ENCODE peak calls at places on chromosome 19, in six cellular contexts. L, X, O, S, N and C are unnamed samples.

GRCh38 chr19:23287620-23288019 is 37.4 kb upstream of the ZNF724 start:
- DNase-seq in L (no peak), X (no peak), O (no peak), S (no peak), N (no peak), C (no peak)

GRCh38 chr19:58560921-58561320 is 2.5 kb upstream of the UBE2M start:
- DNase-seq in L (no peak), X (no peak), O (peak), S (no peak), N (no peak), C (no peak)

GRCh38 chr19:33734913-33735312 is 61.8 kb upstream of the KCTD15 start:
- DNase-seq in L (no peak), X (no peak), O (no peak), S (no peak), N (no peak), C (no peak)

GRCh38 chr19:51593138-51593890 is 22.2 kb downstream of the ZNF175 start:
- DNase-seq in L (no peak), X (no peak), O (no peak), S (no peak), N (no peak), C (no peak)

GRCh38 chr19:16051254-16052025 is 24.9 kb upstream of the TPM4 start:
- DNase-seq in L (no peak), X (no peak), O (peak), S (peak), N (no peak), C (no peak)

GRCh38 chr19:3129112-3129511 is 6.7 kb upstream of the GNA15 start:
- DNase-seq in L (peak), X (no peak), O (no peak), S (no peak), N (peak), C (no peak)

GRCh38 chr19:14089412-14089661 is 1.2 kb downstream of the SAMD1 start:
- DNase-seq in L (no peak), X (no peak), O (no peak), S (no peak), N (no peak), C (no peak)

GRCh38 chr19:33302175-33302973 is at the start of gene CEBPA:
- DNase-seq in L (peak), X (no peak), O (peak), S (no peak), N (peak), C (peak)

GRCh38 chr19:52532480-52532879 is 5.0 kb downstream of the ZNF808 start:
- DNase-seq in L (no peak), X (no peak), O (no peak), S (no peak), N (no peak), C (no peak)

GRCh38 chr19:14561249-14561648 is 10.6 kb downstream of the NDUFB7 start:
- DNase-seq in L (no peak), X (no peak), O (no peak), S (no peak), N (no peak), C (no peak)

GRCh38 chr19:35045667-35046300 is 4.3 kb downstream of the HPN start:
- DNase-seq in L (peak), X (no peak), O (peak), S (peak), N (peak), C (no peak)

GRCh38 chr19:14369399-14370168 is 11.7 kb upstream of the ADGRE5 start:
- DNase-seq in L (no peak), X (no peak), O (peak), S (peak), N (peak), C (no peak)

GRCh38 chr19:4523306-4524110 is 5.2 kb upstream of the PLIN4 start:
- DNase-seq in L (peak), X (no peak), O (peak), S (no peak), N (peak), C (no peak)

GRCh38 chr19:43584484-43584883 is 8.9 kb downstream of the PINLYP start:
- DNase-seq in L (no peak), X (no peak), O (no peak), S (no peak), N (no peak), C (no peak)

GRCh38 chr19:41546386-41546789 is 29.6 kb upstream of the CEACAM21 start:
- DNase-seq in L (peak), X (no peak), O (peak), S (peak), N (no peak), C (no peak)

GRCh38 chr19:35040826-35041547 is 534 bp upstream of the HPN start:
- DNase-seq in L (no peak), X (peak), O (no peak), S (no peak), N (no peak), C (no peak)

GRCh38 chr19:44548736-44549135 is 19.3 kb upstream of the CEACAM20 start:
- DNase-seq in L (no peak), X (no peak), O (no peak), S (no peak), N (peak), C (no peak)

GRCh38 chr19:36771275-36772231 is 1.1 kb downstream of the ZNF850 start:
- DNase-seq in L (peak), X (peak), O (no peak), S (no peak), N (peak), C (peak)

GRCh38 chr19:39778763-39779162 is at the start of gene LEUTX:
- DNase-seq in L (no peak), X (no peak), O (no peak), S (no peak), N (no peak), C (no peak)

DNA sequence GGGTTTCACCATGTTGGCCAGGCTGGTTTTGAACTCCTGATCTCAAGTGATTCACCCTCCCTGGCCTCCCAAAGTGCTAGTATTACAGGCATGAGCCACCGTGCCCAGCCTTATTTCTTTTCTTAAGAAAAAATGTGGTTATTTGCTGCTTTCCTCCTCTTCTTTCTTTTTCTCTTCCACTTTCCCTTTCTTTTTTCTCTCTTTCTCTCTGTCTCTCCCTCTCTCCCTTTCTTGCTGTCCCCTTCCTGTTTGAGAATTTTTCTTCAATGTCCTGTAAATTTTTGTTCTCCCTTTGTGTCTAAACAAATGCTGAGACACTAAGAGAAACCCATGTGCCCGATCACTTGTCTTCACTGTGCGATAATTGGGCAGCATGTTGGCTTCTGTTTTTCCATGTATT is 2.2 kb downstream of the LEUTX start:
- DNase-seq in L (no peak), X (no peak), O (no peak), S (no peak), N (no peak), C (no peak)
- TF ChIP-seq CTCF in L (no peak), X (no peak), O (no peak), S (no peak), N (no peak), C (no peak)

GRCh38 chr19:1648926-1649541 is 3.4 kb downstream of the TCF3 start:
- DNase-seq in L (no peak), X (no peak), O (no peak), S (no peak), N (no peak), C (no peak)

GRCh38 chr19:1651548-1652394 is 644 bp downstream of the TCF3 start:
- DNase-seq in L (peak), X (no peak), O (peak), S (peak), N (peak), C (peak)

GRCh38 chr19:1651061-1651547 is 1.3 kb downstream of the TCF3 start:
- DNase-seq in L (no peak), X (no peak), O (peak), S (peak), N (peak), C (no peak)

GRCh38 chr19:1649706-1650626 is 2.4 kb downstream of the TCF3 start:
- DNase-seq in L (no peak), X (no peak), O (no peak), S (no peak), N (no peak), C (no peak)

DNA sequence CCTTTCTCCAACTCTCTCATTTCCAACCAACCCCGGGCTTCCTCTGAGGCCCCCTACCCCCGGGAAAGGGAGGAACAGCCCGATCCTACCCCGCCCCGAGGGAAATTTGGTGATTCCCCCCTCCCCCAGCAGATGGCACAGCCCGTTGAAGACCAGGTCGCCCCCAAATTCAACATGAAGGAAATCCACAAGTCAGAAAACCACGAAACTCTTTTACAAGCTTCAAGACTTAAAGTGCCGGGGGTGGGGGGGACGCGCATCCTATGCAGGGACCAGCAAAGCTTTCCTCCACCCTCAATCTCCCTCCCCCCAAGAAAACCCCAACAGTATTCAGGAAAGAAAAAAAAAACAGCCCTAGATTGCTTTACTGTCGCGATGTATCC is 1.8 kb downstream of the TCF3 start:
- DNase-seq in L (no peak), X (no peak), O (peak), S (peak), N (peak), C (no peak)
- TF ChIP-seq CTCF in L (no peak), X (no peak), O (no peak), S (no peak), N (peak), C (no peak)

GRCh38 chr19:55158848-55159793 is 1.6 kb upstream of the TNNI3 start:
- DNase-seq in L (no peak), X (no peak), O (no peak), S (no peak), N (no peak), C (no peak)

GRCh38 chr19:55158423-55158822 is 891 bp upstream of the TNNI3 start:
- DNase-seq in L (no peak), X (no peak), O (no peak), S (no peak), N (no peak), C (no peak)

GRCh38 chr19:55161571-55162322 is 4.2 kb upstream of the TNNI3 start:
- DNase-seq in L (no peak), X (no peak), O (no peak), S (no peak), N (no peak), C (no peak)

GRCh38 chr19:55160986-55161365 is 3.4 kb upstream of the TNNI3 start:
- DNase-seq in L (no peak), X (no peak), O (no peak), S (no peak), N (no peak), C (no peak)

GRCh38 chr19:55160128-55160985 is 2.8 kb upstream of the TNNI3 start:
- DNase-seq in L (peak), X (peak), O (peak), S (peak), N (peak), C (peak)
- TF ChIP-seq CTCF in L (peak), X (peak), O (peak), S (peak), N (peak), C (peak)

DNA sequence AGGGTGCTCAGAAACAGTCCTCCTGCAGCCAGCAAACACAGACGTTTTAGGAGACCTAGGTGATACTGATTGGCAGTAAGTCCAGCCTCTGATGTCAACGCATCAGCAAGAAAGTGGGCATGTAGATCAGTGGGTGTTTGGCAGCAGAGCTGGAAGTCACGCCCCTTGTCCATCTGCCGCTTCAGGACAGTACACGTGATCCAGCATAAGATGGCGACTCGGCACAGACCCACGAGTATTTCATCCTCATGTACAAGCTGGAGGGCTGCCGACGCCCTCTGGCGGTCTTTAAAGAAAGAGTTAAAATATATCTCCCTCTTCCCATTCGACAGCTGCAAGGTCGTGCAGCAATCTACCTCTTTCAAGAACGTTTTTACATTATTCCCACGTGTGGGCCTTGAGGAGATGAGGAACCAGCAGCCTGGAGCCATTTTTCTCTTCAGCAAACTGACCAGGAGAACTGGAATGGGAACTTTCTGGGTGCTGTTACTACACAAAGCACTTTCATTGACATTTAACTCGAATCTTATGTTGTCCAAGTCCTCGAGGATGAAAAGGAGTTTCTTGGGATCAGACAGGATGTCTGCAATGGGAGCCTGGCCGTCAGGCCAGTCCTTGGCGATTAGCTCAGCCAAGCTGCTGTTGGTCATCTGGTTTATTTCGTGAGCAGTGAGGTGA is 22.3 kb downstream of the NLRP11 start:
- DNase-seq in L (peak), X (no peak), O (no peak), S (no peak), N (peak), C (no peak)
- TF ChIP-seq CTCF in L (peak), X (no peak), O (peak), S (no peak), N (peak), C (no peak)

GRCh38 chr19:7382694-7383093 is 34.0 kb downstream of the ARHGEF18 start:
- DNase-seq in L (no peak), X (no peak), O (no peak), S (no peak), N (no peak), C (no peak)
- TF ChIP-seq CTCF in L (no peak), X (no peak), O (no peak), S (no peak), N (no peak), C (no peak)